ENCODE peak calls at places on chromosome 4, in nine cellular contexts. M is NCI-H2029 treated with DMSO at 0.1 percent for 48 hours; B is activated CD8-positive, alpha-beta T cell treated with anti-CD3 and anti-CD28 coated beads for 36 hours; A is left ventricle myocardium superior; F is transverse colon; O is activated naive CD8-positive, alpha-beta T cell treated with anti-CD3 and anti-CD28 coated beads, Interleukin-2, amount 50 U/mL, for 24 hours; D is stimulated activated CD4-positive, alpha-beta T cell treated with anti-CD3 and anti-CD28 coated beads, Interleukin-4, amount 100 ng/mL, for 24 hours; L is mammary epithelial cell; W is choroid plexus epithelial cell. E is an unnamed sample.

GRCh38 chr4:7649741-7650531 is 215.2 kb upstream of the PSAPL1 start:
- DNase-seq in M (no peak), B (peak; percentile 84), A (peak; percentile 28), F (peak; percentile 24), O (peak; percentile 50), D (peak; percentile 44), L (peak; percentile 82), W (peak; percentile 92), E (peak; percentile 83)

GRCh38 chr4:126004936-126005335 is 690.2 kb downstream of the FAT4 start:
- DNase-seq in M (no peak), B (no peak), A (no peak), F (no peak), O (no peak), D (no peak), L (peak; percentile 39), W (peak; percentile 57), E (peak; percentile 4)

GRCh38 chr4:71187399-71188196 is 151.2 kb upstream of the SLC4A4 start:
- DNase-seq in M (no peak), B (peak; percentile 50), A (peak; percentile 45), F (peak; percentile 56), O (peak; percentile 22), D (peak; percentile 7), L (peak; percentile 1), W (no peak), E (no peak)

GRCh38 chr4:19010766-19011165 is 989.2 kb upstream of the LCORL start:
- DNase-seq in M (no peak), B (no peak), A (no peak), F (no peak), O (no peak), D (no peak), L (no peak), W (no peak), E (no peak)

GRCh38 chr4:3807861-3808521 is 41.8 kb downstream of the ADRA2C start:
- DNase-seq in M (no peak), B (no peak), A (peak; percentile 3), F (no peak), O (no peak), D (no peak), L (no peak), W (no peak), E (no peak)

GRCh38 chr4:38948551-38948950 is 80.9 kb downstream of the FAM114A1 start:
- DNase-seq in M (no peak), B (peak; percentile 16), A (peak; percentile 40), F (peak; percentile 49), O (no peak), D (no peak), L (peak; percentile 76), W (peak; percentile 96), E (peak; percentile 86)

GRCh38 chr4:184417802-184418511 is 56.4 kb downstream of the IRF2 start:
- DNase-seq in M (no peak), B (peak; percentile 22), A (no peak), F (no peak), O (peak; percentile 16), D (peak; percentile 31), L (peak; percentile 99), W (peak; percentile 86), E (peak; percentile 66)

GRCh38 chr4:183838987-183839712 is 66.0 kb upstream of the STOX2 start:
- DNase-seq in M (no peak), B (no peak), A (no peak), F (no peak), O (no peak), D (no peak), L (no peak), W (peak; percentile 34), E (no peak)

GRCh38 chr4:720111-720860 is 14.7 kb downstream of the PCGF3 start:
- DNase-seq in M (no peak), B (no peak), A (no peak), F (no peak), O (no peak), D (no peak), L (no peak), W (no peak), E (no peak)

GRCh38 chr4:173264245-173264959 is 69.8 kb downstream of the HMGB2 start:
- DNase-seq in M (peak; percentile 18), B (peak; percentile 26), A (peak; percentile 76), F (peak; percentile 31), O (peak; percentile 17), D (peak; percentile 11), L (no peak), W (peak; percentile 69), E (no peak)

GRCh38 chr4:99998062-99998880 is 48.2 kb upstream of the H2AZ1 start:
- DNase-seq in M (no peak), B (peak; percentile 2), A (no peak), F (no peak), O (no peak), D (no peak), L (peak; percentile 67), W (peak; percentile 68), E (peak; percentile 22)

GRCh38 chr4:169116270-169116901 is 106.3 kb upstream of the CBR4 start:
- DNase-seq in M (no peak), B (no peak), A (peak; percentile 24), F (no peak), O (no peak), D (no peak), L (peak; percentile 84), W (no peak), E (no peak)

GRCh38 chr4:177047851-177048174 is 255.1 kb upstream of the VEGFC start:
- DNase-seq in M (no peak), B (no peak), A (no peak), F (no peak), O (no peak), D (no peak), L (peak; percentile 6), W (peak; percentile 12), E (no peak)

GRCh38 chr4:181958435-181958834 is 284.8 kb upstream of the TENM3 start:
- DNase-seq in M (no peak), B (no peak), A (no peak), F (no peak), O (no peak), D (no peak), L (no peak), W (peak; percentile 79), E (no peak)

GRCh38 chr4:4860381-4860802 is 927 bp downstream of the MSX1 start:
- DNase-seq in M (no peak), B (no peak), A (no peak), F (no peak), O (no peak), D (no peak), L (no peak), W (no peak), E (no peak)

GRCh38 chr4:157389751-157390150 is 169.2 kb downstream of the GRIA2 start:
- DNase-seq in M (no peak), B (no peak), A (no peak), F (no peak), O (no peak), D (no peak), L (no peak), W (no peak), E (no peak)

GRCh38 chr4:8285976-8286718 is 16.6 kb downstream of the HTRA3 start:
- DNase-seq in M (no peak), B (no peak), A (peak; percentile 84), F (no peak), O (no peak), D (no peak), L (no peak), W (no peak), E (no peak)

GRCh38 chr4:153758688-153759406 is 977 bp downstream of the RNF175 start:
- DNase-seq in M (no peak), B (no peak), A (no peak), F (no peak), O (no peak), D (no peak), L (no peak), W (no peak), E (no peak)

GRCh38 chr4:133385161-133385954 is 236.3 kb downstream of the PCDH10 start:
- DNase-seq in M (no peak), B (no peak), A (no peak), F (no peak), O (no peak), D (no peak), L (no peak), W (no peak), E (no peak)

GRCh38 chr4:23337292-23337691 is 552.6 kb downstream of the PPARGC1A start:
- DNase-seq in M (no peak), B (no peak), A (no peak), F (no peak), O (no peak), D (no peak), L (no peak), W (no peak), E (no peak)

GRCh38 chr4:65670331-65671031 is at the start of gene EPHA5:
- DNase-seq in M (peak; percentile 58), B (peak; percentile 9), A (peak; percentile 80), F (no peak), O (no peak), D (no peak), L (peak; percentile 40), W (peak; percentile 90), E (peak; percentile 10)

GRCh38 chr4:154399259-154399974 is 92.2 kb downstream of the DCHS2 start:
- DNase-seq in M (no peak), B (no peak), A (no peak), F (no peak), O (no peak), D (no peak), L (peak; percentile 19), W (peak; percentile 68), E (peak; percentile 27)

GRCh38 chr4:165402375-165402774 is 23.6 kb downstream of the CPE start:
- DNase-seq in M (no peak), B (no peak), A (no peak), F (no peak), O (no peak), D (no peak), L (no peak), W (no peak), E (no peak)

GRCh38 chr4:15870079-15870478 is 68.5 kb downstream of the FGFBP1 start:
- DNase-seq in M (no peak), B (no peak), A (no peak), F (no peak), O (no peak), D (no peak), L (no peak), W (no peak), E (no peak)

GRCh38 chr4:165663411-165663810 is 209.6 kb upstream of the TLL1 start:
- DNase-seq in M (no peak), B (no peak), A (no peak), F (no peak), O (no peak), D (no peak), L (peak; percentile 11), W (no peak), E (no peak)

GRCh38 chr4:150325872-150326271 is 247.6 kb downstream of the DCLK2 start:
- DNase-seq in M (no peak), B (peak; percentile 8), A (no peak), F (no peak), O (no peak), D (no peak), L (no peak), W (no peak), E (no peak)

GRCh38 chr4:94131212-94131611 is 76.5 kb upstream of the SMARCAD1 start:
- DNase-seq in M (no peak), B (no peak), A (no peak), F (no peak), O (no peak), D (no peak), L (no peak), W (peak; percentile 5), E (no peak)

GRCh38 chr4:1471443-1472147 is 65.4 kb upstream of the NKX1-1 start:
- DNase-seq in M (no peak), B (no peak), A (no peak), F (no peak), O (no peak), D (no peak), L (no peak), W (no peak), E (no peak)

E was measured in GM04504.